ENCODE peak calls at places on chromosomes 12 and 14, in six cellular contexts. G, H, C, Z, B and V are unnamed samples.

GRCh38 chr12:77615331-77615730 is 215.4 kb upstream of the NAV3 start:
- DNase-seq in G (no peak), Z (no peak), H (no peak), C (peak), B (no peak), V (no peak)

GRCh38 chr14:30798516-30798915 is 75.8 kb upstream of the COCH start:
- DNase-seq in H (no peak), G (no peak), C (no peak), B (no peak), Z (no peak), V (no peak)

GRCh38 chr12:47801170-47801903 is 18.4 kb downstream of the HDAC7 start:
- DNase-seq in H (no peak), Z (no peak), B (no peak), G (no peak), C (no peak), V (no peak)

GRCh38 chr14:20602583-20602982 is 11.4 kb upstream of the RNASE12 start:
- DNase-seq in G (no peak), B (no peak), C (no peak), Z (no peak), H (no peak), V (no peak)

GRCh38 chr12:90712671-90713070 is 242.3 kb downstream of the CCER1 start:
- DNase-seq in G (no peak), Z (no peak), H (no peak), B (no peak), C (peak), V (no peak)

GRCh38 chr12:26156201-26156871 is 31.5 kb upstream of the BHLHE41 start:
- DNase-seq in Z (no peak), G (no peak), C (no peak), H (no peak), B (no peak), V (no peak)

GRCh38 chr14:103196716-103197115 is 73.5 kb downstream of the TNFAIP2 start:
- DNase-seq in H (no peak), C (no peak), G (no peak), B (no peak), Z (no peak), V (no peak)

GRCh38 chr12:101127521-101128219 is 82.4 kb downstream of the SLC5A8 start:
- DNase-seq in C (no peak), Z (no peak), B (no peak), H (no peak), G (no peak), V (no peak)

GRCh38 chr12:103742349-103742784 is 98.7 kb downstream of the NT5DC3 start:
- DNase-seq in Z (no peak), C (peak), G (peak), H (no peak), B (peak), V (no peak)

GRCh38 chr12:92158711-92159534 is 13.3 kb upstream of the BTG1 start:
- DNase-seq in G (no peak), B (no peak), Z (no peak), H (no peak), C (no peak), V (no peak)

GRCh38 chr14:100544506-100545141 is 42.6 kb downstream of the BEGAIN start:
- DNase-seq in C (no peak), Z (no peak), G (no peak), H (no peak), B (no peak), V (no peak)

GRCh38 chr12:4268549-4269181 is 4.9 kb upstream of the CCND2 start:
- DNase-seq in H (no peak), B (no peak), Z (no peak), C (no peak), G (no peak), V (no peak)

GRCh38 chr14:99537399-99537798 is 56.2 kb downstream of the CCNK start:
- DNase-seq in H (no peak), Z (no peak), C (peak), G (no peak), B (no peak), V (no peak)

GRCh38 chr12:53180270-53180930 is at the start of the genes CSAD and ZNF740:
- DNase-seq in G (peak), B (peak), H (peak), C (peak), Z (peak), V (peak)
- TF ChIP-seq POLR2A in G (no peak), B (peak), H (peak), C (peak), Z (peak), V (peak)

GRCh38 chr12:131897276-131897675 is 2.9 kb downstream of the ULK1 start:
- DNase-seq in Z (no peak), C (no peak), G (no peak), B (no peak), H (no peak), V (no peak)
- H3K4me3 ChIP-seq in Z (no peak), C (peak), G (peak), B (no peak), H (no peak), V (no peak)

GRCh38 chr12:43310596-43310995 is 241.4 kb downstream of the ADAMTS20 start:
- DNase-seq in H (no peak), Z (no peak), C (no peak), B (no peak), G (no peak), V (no peak)
- TF ChIP-seq POLR2A in H (no peak), Z (no peak), C (no peak), B (no peak), G (no peak), V (no peak)

DNA sequence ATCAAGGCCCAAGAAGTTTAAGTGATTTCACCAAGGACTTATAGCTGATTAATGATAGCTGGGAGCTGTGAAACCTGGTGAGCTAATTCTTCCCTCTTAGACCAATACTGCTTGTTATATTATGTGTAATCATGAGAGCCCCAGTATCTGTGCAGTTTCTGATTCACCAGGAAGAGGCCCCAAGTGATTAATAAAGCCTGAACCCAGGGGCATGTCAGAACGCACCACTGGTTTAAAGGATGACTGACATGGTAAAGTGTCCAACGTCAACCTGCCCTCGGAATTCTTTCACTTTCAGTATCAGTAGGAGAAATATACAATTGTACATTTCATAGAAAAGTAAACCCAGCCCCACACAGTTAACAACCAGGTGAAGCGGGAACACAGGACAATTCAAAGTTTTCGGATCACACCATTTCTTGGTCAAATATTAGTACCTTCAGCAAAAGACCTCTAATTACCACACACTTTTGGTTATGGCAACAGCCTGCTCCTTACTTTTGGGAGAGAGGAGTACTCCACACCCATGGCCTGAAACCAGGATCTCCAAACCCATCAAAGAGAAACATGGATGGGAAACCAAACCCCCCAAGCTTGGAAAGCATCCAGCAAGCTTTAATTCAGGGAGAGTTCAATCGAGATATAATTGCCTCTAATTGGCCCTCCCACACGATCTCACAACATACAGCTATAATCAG is 28.5 kb downstream of the TMCC3 start:
- DNase-seq in C (no peak), B (no peak), Z (no peak), H (no peak), G (no peak), V (no peak)
- H3K4me3 ChIP-seq in C (no peak), B (no peak), Z (no peak), H (peak), G (peak), V (peak)

DNA sequence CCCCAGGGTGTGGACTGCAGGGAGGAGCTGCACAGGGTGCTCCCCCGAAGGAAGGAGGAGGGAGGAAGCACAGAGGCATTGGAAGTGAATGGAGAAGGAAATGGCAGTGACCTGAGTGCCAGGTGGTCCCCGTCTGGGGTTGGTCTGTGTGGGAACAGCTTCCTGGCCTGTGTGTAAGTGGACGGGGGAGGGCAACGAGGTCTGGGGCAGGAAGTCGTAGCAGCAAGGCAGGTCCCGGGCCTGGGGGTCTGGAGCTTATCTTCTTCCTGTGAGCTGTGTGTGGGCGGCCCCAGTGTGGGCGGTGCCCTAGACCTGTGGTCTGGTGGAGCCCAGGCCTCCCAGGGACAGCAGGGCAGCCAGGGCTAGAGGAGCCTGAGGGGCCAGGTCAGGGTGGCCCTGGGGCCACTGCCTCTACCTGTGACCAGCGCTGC is 382.1 kb downstream of the TMEM121 start:
- DNase-seq in B (no peak), Z (no peak), H (no peak), C (no peak), G (no peak), V (no peak)
- TF ChIP-seq POLR2A in B (no peak), Z (no peak), H (no peak), C (no peak), G (no peak), V (no peak)

GRCh38 chr12:38906482-38907170 is 1.2 kb upstream of the CPNE8 start:
- DNase-seq in Z (peak), C (peak), H (peak), G (peak), B (peak), V (peak)

GRCh38 chr12:38904932-38905479 is 385 bp downstream of the CPNE8 start:
- DNase-seq in C (peak), Z (no peak), B (peak), H (peak), G (peak), V (peak)

GRCh38 chr12:38905480-38906351 is at the start of gene CPNE8:
- DNase-seq in C (peak), B (peak), H (peak), Z (no peak), G (peak), V (peak)

GRCh38 chr12:38903596-38903995 is 1.8 kb downstream of the CPNE8 start:
- DNase-seq in B (no peak), H (no peak), Z (no peak), C (no peak), G (no peak), V (no peak)

DNA sequence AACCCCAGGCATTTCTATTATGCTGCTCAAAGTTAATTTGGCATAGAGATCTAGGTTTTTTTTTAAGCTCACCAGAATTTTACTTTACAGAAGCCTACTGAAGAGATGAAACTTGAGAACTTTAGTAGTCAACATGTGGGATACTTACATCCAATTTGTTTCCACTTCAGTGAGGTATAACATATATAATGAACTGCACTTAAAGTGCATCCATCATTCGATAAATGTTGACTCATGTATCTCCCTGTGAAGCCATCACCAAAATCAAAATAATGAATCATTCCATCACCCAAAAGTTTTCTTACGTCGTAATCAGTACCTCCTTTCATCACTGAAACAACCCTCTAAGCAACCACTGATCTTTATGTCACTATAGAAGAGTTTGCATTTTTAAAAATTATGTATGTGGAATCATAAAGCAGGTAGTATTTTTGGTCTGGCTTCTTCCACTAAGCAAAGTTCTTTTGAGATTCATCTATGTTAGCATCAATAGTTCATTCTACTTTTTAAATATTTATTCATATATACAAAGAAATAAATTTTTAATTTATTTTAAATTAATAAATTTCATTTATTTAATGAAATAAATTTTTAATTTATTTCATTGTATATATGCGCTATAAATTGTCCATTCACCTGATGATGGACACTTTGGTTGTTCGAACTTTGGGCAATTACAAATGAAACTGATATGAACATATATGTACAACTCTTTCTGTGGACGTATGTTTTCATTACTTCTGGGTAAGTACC is 2.0 kb upstream of the CPNE8 start:
- DNase-seq in C (no peak), Z (no peak), G (no peak), H (no peak), B (no peak), V (no peak)
- H3K4me3 ChIP-seq in C (peak), Z (peak), G (peak), H (peak), B (peak), V (peak)